ENCODE peak calls at places on chromosomes 7 and 10, in ten cellular contexts. V is fibroblast of lung, L is AG04450, Y is fibroblast of pulmonary artery, K is fibroblast of mammary gland, D is SK-N-SH, X is AG10803, Z is brain microvascular endothelial cell, N is Peyer's patch, G is tibial artery. W is an unnamed sample.
A peak's percentile ranks its signal among the peaks of the same experiment; 100 is the strongest.

GRCh38 chr10:115914475-115914874 is 358.5 kb downstream of the GFRA1 start:
- DNase-seq in V (no peak), L (no peak), Y (no peak), K (no peak), D (no peak), X (no peak), Z (no peak), N (no peak), G (no peak), W (no peak)

GRCh38 chr7:79293655-79294142 is 159.8 kb downstream of the MAGI2 start:
- DNase-seq in V (peak; percentile 71), L (no peak), Y (peak; percentile 21), K (peak; percentile 70), D (no peak), X (no peak), Z (peak; percentile 85), N (no peak), G (no peak), W (no peak)

GRCh38 chr7:11328309-11328708 is 354.6 kb downstream of the PHF14 start:
- DNase-seq in V (no peak), L (no peak), Y (peak; percentile 2), K (no peak), D (no peak), X (peak; percentile 15), Z (peak; percentile 58), N (no peak), G (no peak), W (no peak)

GRCh38 chr7:150842018-150842417 is 10.3 kb upstream of the AOC1 start:
- DNase-seq in V (no peak), L (no peak), Y (no peak), K (no peak), D (no peak), X (no peak), Z (no peak), N (no peak), G (no peak), W (no peak)

GRCh38 chr7:29421010-29421956 is 142.4 kb upstream of the PRR15 start:
- DNase-seq in V (no peak), L (no peak), Y (no peak), K (no peak), D (no peak), X (no peak), Z (no peak), N (no peak), G (no peak), W (no peak)

GRCh38 chr10:996031-996430 is 7.8 kb downstream of the GTPBP4 start:
- DNase-seq in V (no peak), L (no peak), Y (no peak), K (no peak), D (no peak), X (no peak), Z (no peak), N (no peak), G (no peak), W (no peak)

GRCh38 chr10:103977204-103977603 is 10.3 kb downstream of the SLK start:
- DNase-seq in V (no peak), L (no peak), Y (no peak), K (no peak), D (no peak), X (no peak), Z (no peak), N (no peak), G (no peak), W (no peak)

GRCh38 chr10:63352976-63353375 is 112.8 kb downstream of the JMJD1C start:
- DNase-seq in V (no peak), L (no peak), Y (no peak), K (no peak), D (no peak), X (no peak), Z (no peak), N (no peak), G (no peak), W (no peak)

GRCh38 chr10:12344375-12345110 is 4.8 kb upstream of the CAMK1D start:
- DNase-seq in V (no peak), L (no peak), Y (no peak), K (no peak), D (no peak), X (no peak), Z (no peak), N (no peak), G (no peak), W (no peak)

GRCh38 chr7:56079450-56080185 is 13.1 kb downstream of the PHKG1 start:
- DNase-seq in V (peak; percentile 79), L (no peak), Y (peak; percentile 79), K (peak; percentile 71), D (peak; percentile 92), X (peak; percentile 85), Z (peak; percentile 62), N (peak; percentile 57), G (peak; percentile 94), W (no peak)

DNA sequence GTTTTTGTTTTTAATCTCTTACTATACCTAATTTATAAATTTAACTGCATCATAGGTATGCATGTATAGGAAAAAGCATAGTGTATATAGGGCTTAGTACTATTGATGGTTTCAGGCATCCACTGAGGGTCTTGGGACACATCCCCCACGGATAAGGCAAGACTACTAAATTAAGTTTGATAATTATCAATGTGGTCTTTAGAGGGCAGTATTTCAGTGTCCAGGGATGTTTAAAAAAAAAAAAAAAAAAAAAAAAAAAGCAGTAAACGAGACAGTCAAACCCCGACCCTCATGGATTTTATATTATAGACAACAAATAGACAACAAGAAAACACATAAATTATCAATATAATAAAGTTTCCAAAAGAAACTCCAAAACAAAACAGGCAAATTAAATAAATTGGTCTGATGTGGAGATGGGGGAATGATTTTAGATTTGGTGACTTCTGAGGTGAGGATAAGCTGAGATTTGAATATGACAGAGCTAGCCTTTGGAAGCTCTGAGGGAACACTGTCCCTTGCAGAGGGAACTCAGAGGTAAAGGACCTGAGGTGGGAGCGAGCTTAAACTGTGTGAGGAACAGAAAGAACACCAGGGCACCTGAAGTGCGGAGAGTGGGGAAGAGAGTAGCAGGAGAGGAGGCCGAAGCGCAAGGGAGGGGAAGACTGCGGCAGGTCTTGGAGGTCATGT is 14.8 kb downstream of the ACSM6 start:
- DNase-seq in V (peak; percentile 25), L (no peak), Y (peak; percentile 28), K (no peak), D (peak; percentile 37), X (no peak), Z (no peak), N (no peak), G (no peak), W (no peak)
- TF ChIP-seq CTCF in V (peak; percentile 24), L (peak; percentile 56), Y (peak; percentile 39), K (peak; percentile 41), D (peak; percentile 69), X (peak; percentile 51), Z (peak; percentile 31), N (no peak), G (no peak), W (peak; percentile 37)

GRCh38 chr7:139829654-139830130 is 628 bp downstream of the TBXAS1 start:
- DNase-seq in V (peak; percentile 67), L (no peak), Y (peak; percentile 24), K (no peak), D (no peak), X (no peak), Z (no peak), N (no peak), G (no peak), W (no peak)

GRCh38 chr7:139828446-139828845 is 618 bp upstream of the TBXAS1 start:
- DNase-seq in V (no peak), L (no peak), Y (no peak), K (no peak), D (no peak), X (no peak), Z (no peak), N (no peak), G (no peak), W (no peak)

GRCh38 chr7:139830779-139831498 is 1.9 kb downstream of the TBXAS1 start:
- DNase-seq in V (no peak), L (no peak), Y (no peak), K (no peak), D (no peak), X (no peak), Z (no peak), N (no peak), G (no peak), W (no peak)

GRCh38 chr7:139830292-139830691 is 1.2 kb downstream of the TBXAS1 start:
- DNase-seq in V (no peak), L (no peak), Y (peak; percentile 27), K (no peak), D (no peak), X (no peak), Z (no peak), N (no peak), G (no peak), W (no peak)

DNA sequence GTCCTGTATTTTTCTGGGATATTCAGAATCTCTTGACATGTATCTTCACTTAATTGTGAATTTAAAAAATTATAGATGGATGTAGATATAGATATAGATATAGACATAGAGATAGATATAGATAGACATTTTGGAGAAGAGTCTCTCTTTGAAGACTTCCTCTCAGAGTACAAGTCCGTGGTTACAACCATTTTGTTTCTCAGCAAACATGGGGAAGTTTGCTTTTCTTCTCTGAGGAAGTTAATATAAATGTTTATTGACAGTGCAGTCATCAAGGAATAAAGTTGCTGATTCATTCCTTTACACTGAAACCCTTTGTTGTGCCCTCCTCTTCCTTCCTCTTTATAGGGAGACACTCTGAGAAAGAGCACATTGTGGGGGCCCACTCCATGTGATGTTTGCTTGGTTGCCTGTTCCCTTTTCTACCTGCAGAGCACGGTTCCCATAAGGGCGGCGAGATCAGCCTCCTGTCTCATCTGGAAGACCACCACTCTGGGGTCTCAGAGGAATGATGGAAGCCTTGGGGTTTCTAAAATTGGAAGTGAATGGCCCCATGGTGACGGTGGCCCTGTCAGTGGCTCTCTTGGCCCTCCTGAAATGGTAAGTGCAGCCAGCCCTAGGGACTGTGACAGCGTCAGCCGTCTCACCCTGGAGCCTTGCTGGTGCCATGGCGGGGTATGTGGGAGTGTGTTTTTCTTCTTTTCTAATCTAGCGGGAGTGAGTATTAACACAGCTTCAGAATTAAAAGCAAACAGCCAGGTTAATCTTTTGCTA is at the start of gene TBXAS1:
- DNase-seq in V (no peak), L (no peak), Y (peak; percentile 22), K (no peak), D (no peak), X (no peak), Z (no peak), N (peak; percentile 80), G (no peak), W (no peak)
- H3K4me3 ChIP-seq in V (no peak within 1 kb of the TSS), L (peak within 1 kb of the TSS; percentile 25), Y (no peak within 1 kb of the TSS), K (no peak within 1 kb of the TSS), D (no peak within 1 kb of the TSS), X (no peak within 1 kb of the TSS), Z (no peak within 1 kb of the TSS), N (peak within 1 kb of the TSS; percentile 12), G (peak within 1 kb of the TSS; percentile 2), W (no peak within 1 kb of the TSS)

GRCh38 chr10:73086816-73087215 is 9.8 kb downstream of the P4HA1 start:
- DNase-seq in V (no peak), L (no peak), Y (no peak), K (no peak), D (no peak), X (no peak), Z (no peak), N (no peak), G (no peak), W (no peak)
- TF ChIP-seq CTCF in V (no peak), L (no peak), Y (no peak), K (no peak), D (no peak), X (no peak), Z (no peak), N (no peak), G (no peak), W (no peak)

DNA sequence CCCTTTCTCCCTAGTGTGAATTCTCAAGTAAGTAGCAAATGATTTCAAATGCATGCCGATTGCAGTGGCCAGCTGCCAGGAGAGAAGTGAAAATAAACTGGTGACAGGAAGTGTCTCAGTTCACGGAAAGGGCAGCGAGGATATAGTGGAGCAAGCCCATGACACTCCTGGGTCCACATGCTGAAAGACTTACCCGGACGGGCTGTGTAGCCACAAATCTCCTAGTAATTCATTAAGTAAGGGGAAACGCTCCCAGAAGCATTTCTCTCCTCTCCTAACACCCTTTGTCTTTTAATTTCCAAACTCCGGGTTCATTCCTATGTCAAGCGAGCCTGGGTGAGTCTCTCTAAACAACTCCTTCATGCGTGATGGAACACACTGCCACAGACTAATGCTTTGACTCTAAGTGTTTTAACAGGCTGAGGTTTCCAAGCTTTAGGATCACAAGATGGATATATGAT is 125.6 kb downstream of the CYP26A1 start:
- DNase-seq in V (peak; percentile 54), L (no peak), Y (peak; percentile 38), K (peak; percentile 35), D (no peak), X (peak; percentile 83), Z (peak; percentile 89), N (peak; percentile 74), G (peak; percentile 84), W (no peak)
- H3K4me3 ChIP-seq in V (peak overlapping the region; percentile 33), L (peak overlapping the region; percentile 49), Y (peak overlapping the region; percentile 51), K (peak overlapping the region; percentile 23), D (no peak overlapping the region), X (peak overlapping the region; percentile 48), Z (peak overlapping the region; percentile 48), N (peak overlapping the region; percentile 57), G (peak overlapping the region; percentile 45), W (peak overlapping the region; percentile 18)